ENCODE peak calls at places on chromosomes 3 and 15, in nine cellular contexts. One of them, this sample, is unnamed.

GRCh38 chr3:58528629-58529028 is 8.4 kb downstream of the ACOX2 start:
- DNase-seq in HT1080: peak; percentile 69
- DNase-seq in right atrium auricular region: peak; percentile 54
- DNase-seq in tibial nerve: no peak
- DNase-seq in CD8-positive, alpha-beta memory T cell: no peak
- DNase-seq in stimulated activated effector memory CD8-positive, alpha-beta T cell treated with anti-CD3 and anti-CD28 coated beads, Interleukin-12 subunit alpha, Interleukin-12 subunit beta, amount 100 ng/mL, for 72 hours: no peak
- DNase-seq in pons: peak; percentile 36
- DNase-seq in hypothalamus: no peak
- DNase-seq in LHCN-M2: peak; percentile 26
- DNase-seq in this sample: no peak

GRCh38 chr15:62464705-62465104 is 299.6 kb upstream of the C2CD4B start:
- DNase-seq in HT1080: no peak
- DNase-seq in LHCN-M2: peak; percentile 61
- DNase-seq in right atrium auricular region: no peak
- DNase-seq in pons: no peak
- DNase-seq in hypothalamus: no peak
- DNase-seq in tibial nerve: no peak
- DNase-seq in CD8-positive, alpha-beta memory T cell: no peak
- DNase-seq in stimulated activated effector memory CD8-positive, alpha-beta T cell treated with anti-CD3 and anti-CD28 coated beads, Interleukin-12 subunit alpha, Interleukin-12 subunit beta, amount 100 ng/mL, for 72 hours: no peak
- DNase-seq in this sample: no peak

GRCh38 chr3:38553071-38553470 is 56.9 kb downstream of the EXOG start:
- DNase-seq in HT1080: no peak
- DNase-seq in pons: no peak
- DNase-seq in stimulated activated effector memory CD8-positive, alpha-beta T cell treated with anti-CD3 and anti-CD28 coated beads, Interleukin-12 subunit alpha, Interleukin-12 subunit beta, amount 100 ng/mL, for 72 hours: no peak
- DNase-seq in right atrium auricular region: no peak
- DNase-seq in CD8-positive, alpha-beta memory T cell: no peak
- DNase-seq in LHCN-M2: no peak
- DNase-seq in hypothalamus: no peak
- DNase-seq in tibial nerve: no peak
- DNase-seq in this sample: no peak

GRCh38 chr3:152160350-152161011 is 108.2 kb upstream of the MBNL1 start:
- DNase-seq in tibial nerve: no peak
- DNase-seq in stimulated activated effector memory CD8-positive, alpha-beta T cell treated with anti-CD3 and anti-CD28 coated beads, Interleukin-12 subunit alpha, Interleukin-12 subunit beta, amount 100 ng/mL, for 72 hours: no peak
- DNase-seq in hypothalamus: no peak
- DNase-seq in right atrium auricular region: no peak
- DNase-seq in pons: no peak
- DNase-seq in LHCN-M2: no peak
- DNase-seq in HT1080: no peak
- DNase-seq in CD8-positive, alpha-beta memory T cell: no peak
- DNase-seq in this sample: no peak

GRCh38 chr15:57298843-57299550 is 77.3 kb upstream of the CGNL1 start:
- DNase-seq in tibial nerve: no peak
- DNase-seq in pons: no peak
- DNase-seq in right atrium auricular region: no peak
- DNase-seq in hypothalamus: no peak
- DNase-seq in stimulated activated effector memory CD8-positive, alpha-beta T cell treated with anti-CD3 and anti-CD28 coated beads, Interleukin-12 subunit alpha, Interleukin-12 subunit beta, amount 100 ng/mL, for 72 hours: no peak
- DNase-seq in HT1080: no peak
- DNase-seq in LHCN-M2: peak; percentile 40
- DNase-seq in CD8-positive, alpha-beta memory T cell: no peak
- DNase-seq in this sample: no peak

GRCh38 chr3:128875556-128876120 is 3.8 kb upstream of the ACAD9 start:
- DNase-seq in stimulated activated effector memory CD8-positive, alpha-beta T cell treated with anti-CD3 and anti-CD28 coated beads, Interleukin-12 subunit alpha, Interleukin-12 subunit beta, amount 100 ng/mL, for 72 hours: no peak
- DNase-seq in right atrium auricular region: no peak
- DNase-seq in tibial nerve: no peak
- DNase-seq in LHCN-M2: peak; percentile 23
- DNase-seq in hypothalamus: no peak
- DNase-seq in pons: peak; percentile 34
- DNase-seq in HT1080: no peak
- DNase-seq in CD8-positive, alpha-beta memory T cell: peak; percentile 69
- DNase-seq in this sample: peak; percentile 67

GRCh38 chr3:159158801-159159200 is 356.9 kb downstream of the MFSD1 start:
- DNase-seq in tibial nerve: no peak
- DNase-seq in LHCN-M2: no peak
- DNase-seq in pons: no peak
- DNase-seq in right atrium auricular region: no peak
- DNase-seq in hypothalamus: no peak
- DNase-seq in HT1080: peak; percentile 51
- DNase-seq in stimulated activated effector memory CD8-positive, alpha-beta T cell treated with anti-CD3 and anti-CD28 coated beads, Interleukin-12 subunit alpha, Interleukin-12 subunit beta, amount 100 ng/mL, for 72 hours: no peak
- DNase-seq in CD8-positive, alpha-beta memory T cell: no peak
- DNase-seq in this sample: no peak

GRCh38 chr3:68986496-68987208 is 26.8 kb downstream of the EOGT start:
- DNase-seq in HT1080: no peak
- DNase-seq in stimulated activated effector memory CD8-positive, alpha-beta T cell treated with anti-CD3 and anti-CD28 coated beads, Interleukin-12 subunit alpha, Interleukin-12 subunit beta, amount 100 ng/mL, for 72 hours: no peak
- DNase-seq in CD8-positive, alpha-beta memory T cell: no peak
- DNase-seq in hypothalamus: no peak
- DNase-seq in tibial nerve: no peak
- DNase-seq in LHCN-M2: no peak
- DNase-seq in pons: no peak
- DNase-seq in right atrium auricular region: no peak
- DNase-seq in this sample: no peak

GRCh38 chr3:138898301-138898700 is 48.6 kb downstream of the FOXL2 start:
- DNase-seq in HT1080: peak; percentile 56
- DNase-seq in CD8-positive, alpha-beta memory T cell: no peak
- DNase-seq in hypothalamus: no peak
- DNase-seq in LHCN-M2: no peak
- DNase-seq in tibial nerve: no peak
- DNase-seq in stimulated activated effector memory CD8-positive, alpha-beta T cell treated with anti-CD3 and anti-CD28 coated beads, Interleukin-12 subunit alpha, Interleukin-12 subunit beta, amount 100 ng/mL, for 72 hours: no peak
- DNase-seq in right atrium auricular region: no peak
- DNase-seq in pons: no peak
- DNase-seq in this sample: no peak

GRCh38 chr3:180466401-180467005 is 135.5 kb upstream of the TTC14 start:
- DNase-seq in stimulated activated effector memory CD8-positive, alpha-beta T cell treated with anti-CD3 and anti-CD28 coated beads, Interleukin-12 subunit alpha, Interleukin-12 subunit beta, amount 100 ng/mL, for 72 hours: no peak
- DNase-seq in hypothalamus: no peak
- DNase-seq in tibial nerve: no peak
- DNase-seq in right atrium auricular region: no peak
- DNase-seq in LHCN-M2: no peak
- DNase-seq in pons: no peak
- DNase-seq in HT1080: peak; percentile 50
- DNase-seq in CD8-positive, alpha-beta memory T cell: no peak
- DNase-seq in this sample: no peak

GRCh38 chr3:123130079-123130726 is 63.4 kb downstream of the PDIA5 start:
- DNase-seq in LHCN-M2: no peak
- DNase-seq in right atrium auricular region: no peak
- DNase-seq in CD8-positive, alpha-beta memory T cell: no peak
- DNase-seq in pons: no peak
- DNase-seq in HT1080: no peak
- DNase-seq in hypothalamus: no peak
- DNase-seq in stimulated activated effector memory CD8-positive, alpha-beta T cell treated with anti-CD3 and anti-CD28 coated beads, Interleukin-12 subunit alpha, Interleukin-12 subunit beta, amount 100 ng/mL, for 72 hours: no peak
- DNase-seq in tibial nerve: no peak
- DNase-seq in this sample: no peak

GRCh38 chr3:42685891-42686820 is 819 bp downstream of the KLHL40 start:
- DNase-seq in pons: no peak
- DNase-seq in right atrium auricular region: no peak
- DNase-seq in CD8-positive, alpha-beta memory T cell: no peak
- DNase-seq in HT1080: no peak
- DNase-seq in hypothalamus: no peak
- DNase-seq in LHCN-M2: no peak
- DNase-seq in tibial nerve: no peak
- DNase-seq in stimulated activated effector memory CD8-positive, alpha-beta T cell treated with anti-CD3 and anti-CD28 coated beads, Interleukin-12 subunit alpha, Interleukin-12 subunit beta, amount 100 ng/mL, for 72 hours: no peak
- DNase-seq in this sample: no peak

GRCh38 chr15:63189955-63190691 is 717 bp downstream of the RAB8B start:
- DNase-seq in LHCN-M2: no peak
- DNase-seq in HT1080: peak; percentile 44
- DNase-seq in pons: no peak
- DNase-seq in tibial nerve: no peak
- DNase-seq in right atrium auricular region: peak; percentile 51
- DNase-seq in hypothalamus: no peak
- DNase-seq in CD8-positive, alpha-beta memory T cell: no peak
- DNase-seq in stimulated activated effector memory CD8-positive, alpha-beta T cell treated with anti-CD3 and anti-CD28 coated beads, Interleukin-12 subunit alpha, Interleukin-12 subunit beta, amount 100 ng/mL, for 72 hours: no peak
- DNase-seq in this sample: no peak

GRCh38 chr3:58570851-58571250 is 6.3 kb downstream of the FAM107A start:
- DNase-seq in right atrium auricular region: no peak
- DNase-seq in pons: no peak
- DNase-seq in hypothalamus: no peak
- DNase-seq in LHCN-M2: no peak
- DNase-seq in CD8-positive, alpha-beta memory T cell: no peak
- DNase-seq in stimulated activated effector memory CD8-positive, alpha-beta T cell treated with anti-CD3 and anti-CD28 coated beads, Interleukin-12 subunit alpha, Interleukin-12 subunit beta, amount 100 ng/mL, for 72 hours: no peak
- DNase-seq in tibial nerve: no peak
- DNase-seq in HT1080: no peak
- DNase-seq in this sample: no peak

GRCh38 chr3:152350139-152350538 is 81.4 kb downstream of the MBNL1 start:
- DNase-seq in right atrium auricular region: no peak
- DNase-seq in CD8-positive, alpha-beta memory T cell: no peak
- DNase-seq in stimulated activated effector memory CD8-positive, alpha-beta T cell treated with anti-CD3 and anti-CD28 coated beads, Interleukin-12 subunit alpha, Interleukin-12 subunit beta, amount 100 ng/mL, for 72 hours: no peak
- DNase-seq in hypothalamus: no peak
- DNase-seq in pons: no peak
- DNase-seq in tibial nerve: no peak
- DNase-seq in HT1080: peak; percentile 66
- DNase-seq in LHCN-M2: no peak
- DNase-seq in this sample: no peak

GRCh38 chr3:185900228-185900627 is 37.6 kb downstream of the TRA2B start:
- DNase-seq in LHCN-M2: peak; percentile 89
- DNase-seq in HT1080: peak; percentile 100
- DNase-seq in stimulated activated effector memory CD8-positive, alpha-beta T cell treated with anti-CD3 and anti-CD28 coated beads, Interleukin-12 subunit alpha, Interleukin-12 subunit beta, amount 100 ng/mL, for 72 hours: no peak
- DNase-seq in hypothalamus: no peak
- DNase-seq in tibial nerve: no peak
- DNase-seq in right atrium auricular region: no peak
- DNase-seq in pons: no peak
- DNase-seq in CD8-positive, alpha-beta memory T cell: no peak
- DNase-seq in this sample: no peak

GRCh38 chr15:36156855-36157521 is 422.4 kb upstream of the CDIN1 start:
- DNase-seq in LHCN-M2: peak; percentile 39
- DNase-seq in pons: no peak
- DNase-seq in hypothalamus: no peak
- DNase-seq in stimulated activated effector memory CD8-positive, alpha-beta T cell treated with anti-CD3 and anti-CD28 coated beads, Interleukin-12 subunit alpha, Interleukin-12 subunit beta, amount 100 ng/mL, for 72 hours: no peak
- DNase-seq in right atrium auricular region: peak; percentile 60
- DNase-seq in HT1080: peak; percentile 15
- DNase-seq in CD8-positive, alpha-beta memory T cell: no peak
- DNase-seq in tibial nerve: no peak
- DNase-seq in this sample: no peak

GRCh38 chr3:129184396-129184656 is 630 bp upstream of the CNBP start:
- DNase-seq in tibial nerve: no peak
- DNase-seq in pons: peak; percentile 41
- DNase-seq in stimulated activated effector memory CD8-positive, alpha-beta T cell treated with anti-CD3 and anti-CD28 coated beads, Interleukin-12 subunit alpha, Interleukin-12 subunit beta, amount 100 ng/mL, for 72 hours: no peak
- DNase-seq in CD8-positive, alpha-beta memory T cell: no peak
- DNase-seq in hypothalamus: no peak
- DNase-seq in LHCN-M2: peak; percentile 21
- DNase-seq in right atrium auricular region: no peak
- DNase-seq in HT1080: no peak
- DNase-seq in this sample: no peak

GRCh38 chr3:97956051-97956450 is 16.2 kb downstream of the RIOX2 start:
- DNase-seq in hypothalamus: no peak
- DNase-seq in pons: no peak
- DNase-seq in HT1080: no peak
- DNase-seq in LHCN-M2: no peak
- DNase-seq in stimulated activated effector memory CD8-positive, alpha-beta T cell treated with anti-CD3 and anti-CD28 coated beads, Interleukin-12 subunit alpha, Interleukin-12 subunit beta, amount 100 ng/mL, for 72 hours: no peak
- DNase-seq in CD8-positive, alpha-beta memory T cell: no peak
- DNase-seq in right atrium auricular region: no peak
- DNase-seq in tibial nerve: no peak
- DNase-seq in this sample: no peak

GRCh38 chr3:54899273-54899672 is 28.6 kb downstream of the LRTM1 start:
- DNase-seq in right atrium auricular region: no peak
- DNase-seq in pons: no peak
- DNase-seq in HT1080: no peak
- DNase-seq in LHCN-M2: no peak
- DNase-seq in CD8-positive, alpha-beta memory T cell: no peak
- DNase-seq in tibial nerve: no peak
- DNase-seq in stimulated activated effector memory CD8-positive, alpha-beta T cell treated with anti-CD3 and anti-CD28 coated beads, Interleukin-12 subunit alpha, Interleukin-12 subunit beta, amount 100 ng/mL, for 72 hours: no peak
- DNase-seq in hypothalamus: no peak
- DNase-seq in this sample: no peak

GRCh38 chr3:27532426-27532825 is 48.2 kb upstream of the SLC4A7 start:
- DNase-seq in hypothalamus: no peak
- DNase-seq in right atrium auricular region: no peak
- DNase-seq in stimulated activated effector memory CD8-positive, alpha-beta T cell treated with anti-CD3 and anti-CD28 coated beads, Interleukin-12 subunit alpha, Interleukin-12 subunit beta, amount 100 ng/mL, for 72 hours: no peak
- DNase-seq in CD8-positive, alpha-beta memory T cell: no peak
- DNase-seq in tibial nerve: no peak
- DNase-seq in pons: no peak
- DNase-seq in HT1080: no peak
- DNase-seq in LHCN-M2: no peak
- DNase-seq in this sample: no peak

GRCh38 chr3:123658118-123658859 is 73.4 kb upstream of the HACD2 start:
- DNase-seq in HT1080: no peak
- DNase-seq in CD8-positive, alpha-beta memory T cell: no peak
- DNase-seq in hypothalamus: no peak
- DNase-seq in stimulated activated effector memory CD8-positive, alpha-beta T cell treated with anti-CD3 and anti-CD28 coated beads, Interleukin-12 subunit alpha, Interleukin-12 subunit beta, amount 100 ng/mL, for 72 hours: no peak
- DNase-seq in LHCN-M2: peak; percentile 73
- DNase-seq in pons: peak; percentile 50
- DNase-seq in right atrium auricular region: peak; percentile 73
- DNase-seq in tibial nerve: peak; percentile 61
- DNase-seq in this sample: no peak

GRCh38 chr15:85767785-85768529 is 26.8 kb downstream of the KLHL25 start:
- DNase-seq in hypothalamus: no peak
- DNase-seq in pons: no peak
- DNase-seq in LHCN-M2: no peak
- DNase-seq in right atrium auricular region: no peak
- DNase-seq in HT1080: no peak
- DNase-seq in tibial nerve: no peak
- DNase-seq in CD8-positive, alpha-beta memory T cell: no peak
- DNase-seq in stimulated activated effector memory CD8-positive, alpha-beta T cell treated with anti-CD3 and anti-CD28 coated beads, Interleukin-12 subunit alpha, Interleukin-12 subunit beta, amount 100 ng/mL, for 72 hours: no peak
- DNase-seq in this sample: no peak

GRCh38 chr3:141051641-141052569 is 758 bp downstream of the SPSB4 start:
- DNase-seq in pons: no peak
- DNase-seq in CD8-positive, alpha-beta memory T cell: no peak
- DNase-seq in hypothalamus: no peak
- DNase-seq in LHCN-M2: no peak
- DNase-seq in right atrium auricular region: no peak
- DNase-seq in tibial nerve: no peak
- DNase-seq in stimulated activated effector memory CD8-positive, alpha-beta T cell treated with anti-CD3 and anti-CD28 coated beads, Interleukin-12 subunit alpha, Interleukin-12 subunit beta, amount 100 ng/mL, for 72 hours: no peak
- DNase-seq in HT1080: no peak
- DNase-seq in this sample: no peak

GRCh38 chr3:101574388-101575156 is 592 bp downstream of the PCNP start:
- DNase-seq in right atrium auricular region: peak; percentile 69
- DNase-seq in HT1080: peak; percentile 55
- DNase-seq in tibial nerve: no peak
- DNase-seq in LHCN-M2: peak; percentile 54
- DNase-seq in pons: peak; percentile 49
- DNase-seq in hypothalamus: no peak
- DNase-seq in CD8-positive, alpha-beta memory T cell: peak; percentile 74
- DNase-seq in stimulated activated effector memory CD8-positive, alpha-beta T cell treated with anti-CD3 and anti-CD28 coated beads, Interleukin-12 subunit alpha, Interleukin-12 subunit beta, amount 100 ng/mL, for 72 hours: peak; percentile 55
- DNase-seq in this sample: peak; percentile 50

GRCh38 chr3:111200027-111200426 is 128.4 kb downstream of the NECTIN3 start:
- DNase-seq in HT1080: no peak
- DNase-seq in pons: no peak
- DNase-seq in hypothalamus: no peak
- DNase-seq in tibial nerve: no peak
- DNase-seq in stimulated activated effector memory CD8-positive, alpha-beta T cell treated with anti-CD3 and anti-CD28 coated beads, Interleukin-12 subunit alpha, Interleukin-12 subunit beta, amount 100 ng/mL, for 72 hours: no peak
- DNase-seq in right atrium auricular region: no peak
- DNase-seq in LHCN-M2: no peak
- DNase-seq in CD8-positive, alpha-beta memory T cell: no peak
- DNase-seq in this sample: no peak

GRCh38 chr3:171187706-171188290 is 161.3 kb upstream of the SLC2A2 start:
- DNase-seq in CD8-positive, alpha-beta memory T cell: no peak
- DNase-seq in stimulated activated effector memory CD8-positive, alpha-beta T cell treated with anti-CD3 and anti-CD28 coated beads, Interleukin-12 subunit alpha, Interleukin-12 subunit beta, amount 100 ng/mL, for 72 hours: no peak
- DNase-seq in LHCN-M2: no peak
- DNase-seq in hypothalamus: no peak
- DNase-seq in pons: peak; percentile 67
- DNase-seq in HT1080: peak; percentile 56
- DNase-seq in right atrium auricular region: no peak
- DNase-seq in tibial nerve: no peak
- DNase-seq in this sample: no peak

This sample was measured in CD4-positive, alpha-beta T cell.